ENCODE peak calls at places on chromosome 1, in ten cellular contexts. R, F, N, S, I, W, O, K, H and P are unnamed samples.

GRCh38 chr1:65432918-65433317 is 12.4 kb downstream of the LEPR start:
- DNase-seq in N (no peak), F (no peak), H (no peak), R (no peak), I (no peak), O (no peak), W (no peak), S (no peak), K (no peak), P (no peak)

GRCh38 chr1:209564904-209565303 is 18.6 kb upstream of the CAMK1G start:
- DNase-seq in N (no peak), F (no peak), O (no peak), I (no peak), H (no peak), S (no peak), K (no peak), R (no peak), W (no peak), P (no peak)

GRCh38 chr1:1136547-1137230 is 20.8 kb upstream of the C1orf159 start:
- DNase-seq in N (no peak), S (no peak), I (no peak), O (no peak), F (no peak), K (no peak), H (no peak), R (peak), W (no peak), P (no peak)

GRCh38 chr1:117512728-117513321 is 93.0 kb upstream of the TENT5C start:
- DNase-seq in S (peak), O (peak), W (no peak), I (no peak), R (peak), K (no peak), F (no peak), H (no peak), N (no peak), P (peak)

GRCh38 chr1:226051356-226051755 is 11.2 kb upstream of the H3-3A start:
- DNase-seq in S (no peak), F (no peak), W (no peak), I (no peak), N (no peak), O (no peak), H (no peak), K (no peak), R (no peak), P (no peak)

GRCh38 chr1:93816970-93817738 is 61.9 kb downstream of the DNTTIP2 start:
- DNase-seq in I (peak), R (no peak), O (peak), N (no peak), K (no peak), S (peak), W (no peak), F (no peak), H (no peak), P (no peak)

GRCh38 chr1:57362480-57362879 is 61.4 kb downstream of the DAB1 start:
- DNase-seq in R (no peak), S (no peak), W (no peak), F (no peak), K (no peak), I (no peak), O (no peak), N (no peak), H (no peak), P (no peak)

GRCh38 chr1:235910357-235911299 is 43.9 kb upstream of the LYST start:
- DNase-seq in O (peak), F (no peak), S (peak), K (no peak), N (no peak), R (no peak), W (peak), I (peak), H (no peak), P (no peak)

GRCh38 chr1:42335809-42336518 is 929 bp upstream of the FOXJ3 start:
- DNase-seq in R (peak), F (no peak), O (peak), N (no peak), K (no peak), S (peak), H (no peak), I (peak), W (no peak), P (no peak)

GRCh38 chr1:178941261-178941689 is 70.4 kb upstream of the ANGPTL1 start:
- DNase-seq in W (no peak), S (no peak), O (no peak), N (no peak), H (no peak), R (no peak), I (no peak), F (no peak), K (peak), P (no peak)

GRCh38 chr1:232952514-232953175 is 2.2 kb downstream of the NTPCR start:
- DNase-seq in N (no peak), H (peak), K (no peak), I (peak), W (peak), F (peak), S (peak), R (peak), O (peak), P (peak)

GRCh38 chr1:239997515-239998311 is 94.0 kb upstream of the FMN2 start:
- DNase-seq in I (no peak), W (no peak), K (no peak), H (no peak), R (no peak), S (no peak), N (no peak), O (no peak), F (no peak), P (no peak)

GRCh38 chr1:107934573-107934972 is 30.4 kb downstream of the VAV3 start:
- DNase-seq in W (no peak), S (no peak), R (no peak), H (no peak), K (no peak), I (no peak), F (no peak), O (no peak), N (no peak), P (no peak)

GRCh38 chr1:41342774-41343355 is 18.4 kb upstream of the FOXO6 start:
- DNase-seq in S (no peak), K (no peak), R (no peak), N (no peak), I (no peak), W (no peak), O (no peak), F (no peak), H (no peak), P (no peak)

GRCh38 chr1:87702455-87702854 is 373.8 kb downstream of the LMO4 start:
- DNase-seq in N (no peak), I (no peak), F (no peak), H (no peak), O (no peak), R (no peak), S (no peak), K (no peak), W (no peak), P (no peak)

GRCh38 chr1:205619376-205619775 is 12.4 kb downstream of the ELK4 start:
- DNase-seq in H (no peak), O (no peak), S (no peak), R (no peak), K (no peak), F (no peak), N (no peak), I (no peak), W (no peak), P (no peak)

GRCh38 chr1:46595127-46595526 is 8.9 kb downstream of the MKNK1 start:
- DNase-seq in N (no peak), H (no peak), F (no peak), S (no peak), O (no peak), R (no peak), I (peak), K (no peak), W (no peak), P (peak)

GRCh38 chr1:234782821-234783220 is 172.8 kb upstream of the IRF2BP2 start:
- DNase-seq in S (peak), R (peak), O (no peak), F (no peak), I (no peak), H (no peak), K (no peak), W (no peak), N (no peak), P (no peak)

GRCh38 chr1:208039536-208040332 is 128.8 kb upstream of the CD34 start:
- DNase-seq in H (no peak), K (no peak), F (no peak), S (no peak), N (no peak), R (no peak), I (no peak), O (no peak), W (no peak), P (no peak)

GRCh38 chr1:94327001-94327685 is 89.8 kb upstream of the ARHGAP29 start:
- DNase-seq in I (peak), N (no peak), O (peak), H (no peak), W (no peak), S (peak), K (peak), R (no peak), F (no peak), P (no peak)

GRCh38 chr1:46639547-46639946 is 22.9 kb upstream of the MOB3C start:
- DNase-seq in H (no peak), O (no peak), N (no peak), I (no peak), K (no peak), F (no peak), R (no peak), W (no peak), S (no peak), P (no peak)

GRCh38 chr1:8211620-8212442 is 106.1 kb upstream of the SLC45A1 start:
- DNase-seq in S (peak), R (no peak), O (peak), N (no peak), H (no peak), W (peak), I (peak), F (no peak), K (no peak), P (no peak)